ENCODE peak calls at places on chromosomes 3 and 15, in four cellular contexts. P is WTC11, A is K562, K is HepG2. V is an unnamed sample.
A peak's percentile ranks its signal among the peaks of the same experiment; 100 is the strongest.

GRCh38 chr15:99955532-99955931 is 222.3 kb upstream of the LYSMD4 start:
- DNase-seq in K (no peak), A (no peak), P (no peak), V (no peak)

GRCh38 chr3:154089416-154090115 is 31.6 kb upstream of the ARHGEF26 start:
- DNase-seq in A (no peak), P (no peak), K (no peak), V (no peak)

GRCh38 chr3:128217702-128218475 is 64.6 kb downstream of the EEFSEC start:
- DNase-seq in K (peak; percentile 8), P (no peak), A (no peak), V (peak; percentile 20)

GRCh38 chr15:75661779-75662140 is 14.0 kb downstream of the SNX33 start:
- DNase-seq in A (no peak), P (no peak), K (no peak), V (no peak)

GRCh38 chr3:48222616-48223513 is at the start of gene CAMP:
- DNase-seq in P (no peak), K (peak; percentile 70), A (no peak), V (peak; percentile 84)

GRCh38 chr3:162492446-162493081 is 996.0 kb downstream of the OTOL1 start:
- DNase-seq in P (no peak), K (no peak), A (no peak), V (no peak)

GRCh38 chr3:115825046-115825445 is 201.7 kb downstream of the GAP43 start:
- DNase-seq in K (peak; percentile 55), P (no peak), A (no peak), V (no peak)

GRCh38 chr3:86867990-86868389 is 123.0 kb downstream of the VGLL3 start:
- DNase-seq in K (no peak), P (no peak), A (no peak), V (no peak)

GRCh38 chr15:91706366-91707032 is 147.0 kb upstream of the SLCO3A1 start:
- DNase-seq in K (peak; percentile 38), A (peak; percentile 49), P (peak; percentile 84), V (peak; percentile 3)

GRCh38 chr3:157030712-157031111 is 129.2 kb downstream of the CCNL1 start:
- DNase-seq in P (no peak), K (no peak), A (no peak), V (no peak)

GRCh38 chr3:46926039-46926438 is 48.5 kb downstream of the PTH1R start:
- DNase-seq in A (peak; percentile 49), P (no peak), K (no peak), V (no peak)

GRCh38 chr3:196528639-196529233 is 13.6 kb upstream of the SMCO1 start:
- DNase-seq in K (no peak), P (peak; percentile 87), A (peak; percentile 90), V (no peak)

GRCh38 chr3:73733796-73734195 is 109.1 kb upstream of the PDZRN3 start:
- DNase-seq in P (no peak), K (no peak), A (no peak), V (no peak)

GRCh38 chr15:63896336-63897115 is 62.8 kb upstream of the HERC1 start:
- DNase-seq in A (peak; percentile 85), P (no peak), K (peak; percentile 32), V (peak; percentile 90)

GRCh38 chr3:127410678-127411077 is 122.8 kb upstream of the PRR20G start:
- DNase-seq in A (no peak), K (no peak), P (no peak), V (no peak)

GRCh38 chr3:50336452-50337174 is 4.0 kb downstream of the RASSF1 start:
- DNase-seq in P (no peak), K (no peak), A (peak; percentile 68), V (no peak)

DNA sequence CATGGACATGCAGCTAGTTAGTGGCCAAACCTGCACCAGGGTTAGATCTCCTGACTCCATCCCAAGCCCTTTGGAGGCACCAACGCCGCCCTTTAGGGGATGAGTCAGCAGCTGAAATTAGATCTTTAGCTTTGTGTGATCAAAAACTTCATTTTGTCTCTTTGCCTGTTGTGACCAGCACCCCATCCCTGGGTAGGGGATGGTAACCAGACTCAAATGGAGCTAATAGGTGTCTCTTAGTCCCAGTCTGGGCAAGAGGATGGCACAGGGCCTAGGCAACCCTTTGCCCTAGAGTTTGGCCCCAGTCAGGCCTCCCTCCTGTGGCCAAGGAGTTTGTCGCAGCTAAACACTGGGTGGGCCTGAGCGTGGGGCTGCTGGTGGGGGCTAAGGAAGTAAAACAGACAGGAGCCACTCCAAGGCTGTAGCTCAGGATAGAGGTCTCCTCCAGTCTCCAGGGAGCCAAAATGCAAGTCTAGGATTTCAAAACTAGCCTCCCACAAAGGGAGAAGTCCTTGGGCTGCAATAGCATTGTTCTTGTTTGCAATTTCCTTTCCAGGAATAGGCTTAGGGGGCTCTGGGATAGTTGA is 105.1 kb downstream of the CPN2 start:
- DNase-seq in P (peak; percentile 43), K (no peak), A (peak; percentile 27), V (no peak)
- TF ChIP-seq NR2C2 in P (no peak), K (no peak), A (no peak), V (no peak)

GRCh38 chr3:66747688-66748087 is 246.9 kb upstream of the LRIG1 start:
- DNase-seq in A (no peak), K (no peak), P (no peak), V (no peak)

GRCh38 chr3:66751842-66752241 is 246.3 kb upstream of the KBTBD8 start:
- DNase-seq in A (no peak), K (no peak), P (no peak), V (no peak)

GRCh38 chr3:66747251-66747650 is 246.4 kb upstream of the LRIG1 start:
- DNase-seq in K (no peak), A (no peak), P (no peak), V (no peak)

GRCh38 chr3:66744986-66745385 is 244.2 kb upstream of the LRIG1 start:
- DNase-seq in K (no peak), P (no peak), A (no peak), V (no peak)

GRCh38 chr3:66748175-66748876 is 247.5 kb upstream of the LRIG1 start:
- DNase-seq in A (no peak), P (no peak), K (no peak), V (no peak)
- TF ChIP-seq NR2C2 in A (no peak), P (no peak), K (no peak), V (no peak)

GRCh38 chr3:98108162-98108561 is 21.2 kb downstream of the OR5AC2 start:
- DNase-seq in A (no peak), P (no peak), K (no peak), V (no peak)
- TF ChIP-seq NR2C2 in A (no peak), P (no peak), K (no peak), V (no peak)

GRCh38 chr3:168973897-168974296 is 689.6 kb downstream of the MECOM start:
- DNase-seq in P (no peak), K (no peak), A (no peak), V (no peak)
- TF ChIP-seq NR2C2 in P (no peak), K (no peak), A (no peak), V (no peak)

GRCh38 chr15:95497681-95498080 is 832.8 kb upstream of the NR2F2 start:
- DNase-seq in P (no peak), K (no peak), A (no peak), V (no peak)

GRCh38 chr15:95495033-95495541 is 835.4 kb upstream of the NR2F2 start:
- DNase-seq in A (no peak), P (no peak), K (no peak), V (no peak)

DNA sequence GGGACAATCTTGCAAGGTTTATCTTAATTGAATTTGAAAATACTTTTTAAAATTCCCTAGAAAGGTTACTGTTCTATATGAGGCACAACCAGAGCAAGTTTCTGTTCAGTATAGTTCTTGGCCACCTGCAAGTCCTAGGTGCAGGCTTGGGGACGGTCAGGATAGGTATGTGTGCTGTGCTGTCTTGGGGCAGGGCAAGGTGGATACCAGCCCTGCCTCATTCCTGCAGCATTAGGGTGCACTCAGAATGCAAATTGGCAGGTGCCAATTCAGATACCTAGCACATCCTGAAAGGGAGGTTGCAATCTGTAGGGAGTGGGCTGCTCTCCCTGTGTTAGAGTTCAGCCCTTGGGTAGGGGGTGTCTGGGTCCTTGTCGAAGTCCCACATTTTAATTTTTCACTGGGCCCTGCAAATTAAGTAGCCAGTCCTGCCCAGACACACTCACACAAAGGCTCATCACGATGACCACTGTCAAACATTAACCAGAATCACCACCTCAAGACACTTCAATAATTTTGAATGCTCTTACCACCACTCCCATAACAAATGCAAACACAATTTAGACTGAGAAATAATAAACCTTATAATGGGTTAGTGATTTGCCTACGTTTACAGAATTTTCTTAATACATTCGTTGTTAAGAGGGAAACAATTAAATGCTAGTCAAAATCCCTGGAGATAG is 838.0 kb upstream of the NR2F2 start:
- DNase-seq in A (no peak), P (no peak), K (no peak), V (no peak)
- TF ChIP-seq NR2C2 in A (no peak), P (no peak), K (no peak), V (no peak)

DNA sequence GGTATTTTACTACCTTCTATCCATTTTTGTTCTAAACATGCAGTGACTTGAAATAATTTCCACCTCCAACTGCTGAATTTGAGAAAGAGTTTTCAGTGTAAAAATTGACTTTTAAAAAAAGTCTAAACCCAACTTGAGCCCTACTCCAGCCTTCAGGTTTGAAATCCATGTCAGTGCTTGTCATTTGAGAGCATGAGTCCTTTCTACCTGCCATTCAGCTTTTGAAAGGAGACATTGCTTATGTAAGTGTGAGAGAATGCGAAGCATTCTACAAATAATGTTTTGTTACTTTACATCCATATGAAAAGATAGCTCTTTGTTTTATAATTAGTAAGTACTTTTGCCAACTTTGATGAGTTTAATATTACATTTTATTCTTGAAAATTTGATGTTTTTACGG is 329.2 kb downstream of the PTPRG start:
- DNase-seq in A (no peak), K (no peak), P (no peak), V (no peak)
- TF ChIP-seq NR2C2 in A (no peak), K (no peak), P (no peak), V (no peak)

DNA sequence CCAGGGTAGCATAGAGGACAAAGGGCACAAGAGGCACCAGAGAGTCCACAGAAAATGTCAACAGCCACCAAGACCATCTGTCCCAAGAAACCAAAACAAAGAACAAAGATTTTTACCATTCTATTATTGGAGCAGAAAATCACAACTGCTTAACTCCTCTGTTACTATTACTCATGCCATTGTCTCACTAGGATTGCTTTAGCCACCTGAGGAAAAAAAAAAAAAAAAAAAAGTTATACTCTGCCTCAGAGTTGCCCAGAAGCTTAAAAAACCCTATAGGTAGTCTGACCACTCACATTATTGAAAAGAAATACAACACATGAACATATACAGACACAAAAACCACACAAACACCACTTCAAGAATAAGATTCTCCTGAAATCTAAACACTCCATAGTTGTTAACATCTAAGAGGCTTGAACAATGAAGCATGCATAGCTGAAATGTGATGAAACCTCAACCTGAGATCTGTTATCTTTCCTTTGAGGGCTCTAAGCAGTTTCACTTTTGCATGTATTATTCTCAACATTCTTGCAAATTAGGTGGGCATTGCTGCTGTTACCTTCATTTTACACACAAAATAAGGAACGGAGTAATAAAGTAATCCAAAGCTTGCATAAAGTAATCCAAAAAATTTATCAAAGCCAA is 85.4 kb downstream of the IGSF11 start:
- DNase-seq in A (no peak), K (no peak), P (no peak), V (no peak)
- TF ChIP-seq NR2C2 in A (no peak), K (no peak), P (no peak), V (no peak)

DNA sequence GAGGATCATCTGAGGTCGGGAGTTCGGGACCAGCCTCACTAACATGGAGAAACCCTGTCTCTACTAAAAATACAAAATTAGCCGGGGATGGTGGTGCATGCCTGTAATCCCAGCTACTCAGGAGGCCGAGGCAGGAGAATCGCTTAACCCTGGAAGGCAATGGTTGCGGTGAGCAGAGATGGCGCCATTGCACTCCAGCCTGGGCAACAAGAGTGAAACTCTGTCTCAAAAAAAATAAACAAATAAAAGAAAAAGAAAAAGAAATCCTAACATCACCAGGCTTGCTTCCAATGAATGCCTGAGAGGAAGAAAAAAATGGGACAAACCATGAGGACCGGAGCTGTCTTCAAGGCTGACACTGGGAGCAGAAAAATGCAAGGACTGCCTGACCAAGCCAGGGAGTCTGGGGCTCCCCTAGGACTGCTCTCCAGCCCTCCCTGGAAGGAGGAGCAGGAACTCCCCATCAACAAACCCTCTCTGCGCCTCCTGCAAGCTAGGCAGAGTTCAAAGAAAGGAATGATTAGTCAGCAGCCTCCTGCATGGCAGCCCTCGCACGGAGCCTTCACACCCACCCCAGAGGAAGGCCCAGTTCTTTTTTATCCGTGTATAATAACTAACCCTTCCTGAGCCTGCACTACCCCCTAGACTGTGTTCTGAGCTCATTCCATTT is 55.4 kb downstream of the NUP210 start:
- DNase-seq in A (no peak), K (no peak), P (no peak), V (no peak)
- TF ChIP-seq NR2C2 in A (no peak), K (no peak), P (no peak), V (no peak)

V was measured in GM12878.